ENCODE peak calls at places on chromosome 20, in four cellular contexts. D is GM12878, Z is K562, B is HepG2. A is an unnamed sample.
A peak's percentile ranks its signal among the peaks of the same experiment; 100 is the strongest.

GRCh38 chr20:19826179-19826914 is 68.3 kb downstream of the RIN2 start:
- DNase-seq in D (no peak), Z (no peak), B (no peak), A (no peak)

GRCh38 chr20:45359069-45359405 is 3.9 kb upstream of the SYS1 start:
- DNase-seq in D (no peak), Z (no peak), B (no peak), A (no peak)

GRCh38 chr20:56608376-56608775 is 20.7 kb upstream of the TFAP2C start:
- DNase-seq in D (no peak), Z (no peak), B (no peak), A (no peak)

GRCh38 chr20:25063981-25064380 is 6.0 kb upstream of the ACSS1 start:
- DNase-seq in D (no peak), Z (no peak), B (no peak), A (no peak)

GRCh38 chr20:10660661-10661060 is 13.1 kb downstream of the JAG1 start:
- DNase-seq in D (no peak), Z (no peak), B (no peak), A (no peak)

GRCh38 chr20:10848810-10849370 is 175.1 kb upstream of the JAG1 start:
- DNase-seq in D (peak; percentile 11), Z (no peak), B (peak; percentile 93), A (peak; percentile 9)

GRCh38 chr20:3156811-3157619 is 2.6 kb downstream of the FASTKD5 start:
- DNase-seq in D (peak; percentile 55), Z (no peak), B (no peak), A (no peak)

GRCh38 chr20:18879262-18879661 is 65.7 kb downstream of the SCP2D1 start:
- DNase-seq in D (no peak), Z (no peak), B (no peak), A (no peak)

GRCh38 chr20:10651227-10651990 is 22.4 kb downstream of the JAG1 start:
- DNase-seq in D (no peak), Z (no peak), B (no peak), A (no peak)

GRCh38 chr20:32474967-32475819 is 109.9 kb downstream of the NOL4L start:
- DNase-seq in D (no peak), Z (peak; percentile 98), B (peak; percentile 86), A (peak; percentile 65)

GRCh38 chr20:10059006-10059405 is 24.2 kb downstream of the ANKEF1 start:
- DNase-seq in D (no peak), Z (no peak), B (no peak), A (no peak)

GRCh38 chr20:58587467-58587866 is 63.6 kb upstream of the STX16 start:
- DNase-seq in D (no peak), Z (no peak), B (no peak), A (no peak)

GRCh38 chr20:53337419-53338101 is 256.1 kb downstream of the ZNF217 start:
- DNase-seq in D (no peak), Z (no peak), B (no peak), A (no peak)

DNA sequence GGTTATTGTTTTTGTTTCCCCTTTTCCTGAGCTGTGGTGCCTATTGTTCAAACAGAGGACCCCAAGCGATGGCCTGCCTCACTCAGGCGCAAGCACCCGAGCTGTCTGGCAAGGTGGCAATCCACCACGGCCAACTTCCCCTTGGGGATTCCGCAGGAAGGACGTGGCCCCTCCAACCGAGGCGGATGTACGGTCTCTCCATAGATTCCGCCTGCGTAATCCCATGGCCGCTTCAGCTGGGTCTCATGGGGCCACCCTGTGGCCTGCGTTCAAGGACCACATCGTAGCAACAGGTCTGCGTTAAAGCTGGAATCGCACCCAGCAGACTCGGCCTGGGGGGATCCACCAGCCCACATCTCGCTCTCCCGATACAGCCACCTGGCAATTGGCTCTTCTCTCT is 79.9 kb downstream of the CEBPB start:
- DNase-seq in D (no peak), Z (no peak), B (no peak), A (no peak)
- TF ChIP-seq CHD2 in D (no peak), Z (no peak), B (no peak), A (no peak)

GRCh38 chr20:17857639-17858449 is 110.8 kb downstream of the SNX5 start:
- DNase-seq in D (no peak), Z (no peak), B (no peak), A (no peak)
- TF ChIP-seq CEBPB in D (no peak), Z (no peak), B (no peak), A (no peak)

DNA sequence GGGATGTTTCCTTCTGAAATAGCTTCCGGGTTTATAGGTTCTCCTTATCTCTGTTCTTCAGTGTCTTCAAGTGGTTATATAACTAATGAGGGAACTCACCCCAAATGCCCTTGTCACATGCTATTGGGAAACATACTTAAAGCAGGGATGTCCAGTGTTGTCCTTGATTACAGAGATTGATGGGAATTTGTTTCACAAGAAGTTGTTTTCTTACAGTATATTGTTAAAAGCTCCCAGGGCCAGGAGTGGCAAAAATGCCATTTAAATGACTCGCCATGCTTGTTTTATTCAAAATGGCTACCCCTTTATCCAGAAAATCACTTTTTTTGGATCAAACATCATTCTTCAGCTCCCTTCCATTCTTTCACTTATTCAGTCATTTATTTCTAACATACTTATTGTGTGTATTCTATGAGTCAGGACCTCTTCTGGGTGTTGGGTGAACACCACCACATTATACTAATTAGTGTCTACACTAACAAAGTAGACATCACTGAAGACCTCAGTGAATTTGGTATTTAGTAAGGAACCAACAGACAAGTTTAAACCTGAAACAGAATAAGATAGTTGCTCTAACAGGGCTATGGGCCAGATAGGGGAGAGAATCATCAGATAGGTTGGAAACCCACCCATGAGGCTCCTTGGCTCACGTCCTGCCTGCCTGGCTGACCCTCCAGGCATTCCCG is 791.1 kb downstream of the MAFB start:
- DNase-seq in D (no peak), Z (no peak), B (no peak), A (no peak)
- H3K9ac ChIP-seq in D (no peak overlapping the region), Z (no peak overlapping the region), B (no peak overlapping the region), A (no peak overlapping the region)

GRCh38 chr20:23449400-23449799 is 3.3 kb downstream of the CST11 start:
- DNase-seq in D (no peak), Z (no peak), B (no peak), A (no peak)

GRCh38 chr20:23448167-23448566 is 4.5 kb downstream of the CST11 start:
- DNase-seq in D (no peak), Z (no peak), B (no peak), A (no peak)

GRCh38 chr20:23444859-23445258 is 5.4 kb downstream of the CSTL1 start:
- DNase-seq in D (no peak), Z (no peak), B (no peak), A (no peak)

GRCh38 chr20:23445596-23446217 is 6.2 kb downstream of the CSTL1 start:
- DNase-seq in D (no peak), Z (no peak), B (peak; percentile 55), A (no peak)

DNA sequence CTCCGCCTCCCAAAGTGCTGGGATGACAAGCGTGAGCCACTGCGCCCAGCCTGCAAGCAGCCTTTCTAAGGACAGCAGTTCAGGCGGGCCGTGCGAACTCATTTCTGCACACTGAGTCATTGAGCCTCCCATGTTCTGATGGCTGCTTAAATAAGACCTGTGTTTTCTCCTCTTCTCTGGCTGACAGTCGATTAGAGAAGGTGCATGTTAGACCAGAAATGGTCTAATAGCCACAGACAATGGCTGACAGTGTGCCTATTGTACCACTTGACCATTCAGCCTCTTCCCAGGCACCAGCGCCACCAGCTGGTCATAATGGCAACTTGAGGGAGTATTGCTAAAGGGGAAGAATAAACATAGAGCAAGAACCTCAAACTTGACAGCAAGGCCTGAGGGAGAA is 6.2 kb downstream of the CST11 start:
- DNase-seq in D (peak; percentile 11), Z (peak; percentile 43), B (peak; percentile 82), A (peak; percentile 88)
- TF ChIP-seq CHD2 in D (no peak), Z (no peak), B (no peak), A (no peak)

DNA sequence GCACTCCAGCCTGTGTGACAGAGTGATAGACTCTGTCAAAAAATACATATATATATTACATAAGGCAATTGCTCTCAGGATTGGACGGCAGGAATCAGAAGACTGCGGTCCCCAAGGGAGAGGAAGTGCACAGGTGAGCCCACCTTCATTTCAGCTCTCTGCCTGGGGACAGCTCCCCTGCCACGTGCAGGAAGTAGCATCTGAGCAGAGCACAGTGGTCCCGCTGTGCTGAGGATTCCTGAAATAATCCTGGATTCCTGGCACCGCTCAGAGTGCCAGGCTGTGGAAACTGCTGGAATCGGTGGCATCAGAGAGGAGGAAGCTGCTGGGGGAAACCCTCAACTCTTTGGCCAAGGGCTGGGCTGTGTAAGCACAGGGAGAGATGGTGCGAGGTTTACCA is 27.7 kb downstream of the NFATC2 start:
- DNase-seq in D (no peak), Z (no peak), B (no peak), A (no peak)
- TF ChIP-seq CEBPB in D (no peak), Z (no peak), B (no peak), A (no peak)

DNA sequence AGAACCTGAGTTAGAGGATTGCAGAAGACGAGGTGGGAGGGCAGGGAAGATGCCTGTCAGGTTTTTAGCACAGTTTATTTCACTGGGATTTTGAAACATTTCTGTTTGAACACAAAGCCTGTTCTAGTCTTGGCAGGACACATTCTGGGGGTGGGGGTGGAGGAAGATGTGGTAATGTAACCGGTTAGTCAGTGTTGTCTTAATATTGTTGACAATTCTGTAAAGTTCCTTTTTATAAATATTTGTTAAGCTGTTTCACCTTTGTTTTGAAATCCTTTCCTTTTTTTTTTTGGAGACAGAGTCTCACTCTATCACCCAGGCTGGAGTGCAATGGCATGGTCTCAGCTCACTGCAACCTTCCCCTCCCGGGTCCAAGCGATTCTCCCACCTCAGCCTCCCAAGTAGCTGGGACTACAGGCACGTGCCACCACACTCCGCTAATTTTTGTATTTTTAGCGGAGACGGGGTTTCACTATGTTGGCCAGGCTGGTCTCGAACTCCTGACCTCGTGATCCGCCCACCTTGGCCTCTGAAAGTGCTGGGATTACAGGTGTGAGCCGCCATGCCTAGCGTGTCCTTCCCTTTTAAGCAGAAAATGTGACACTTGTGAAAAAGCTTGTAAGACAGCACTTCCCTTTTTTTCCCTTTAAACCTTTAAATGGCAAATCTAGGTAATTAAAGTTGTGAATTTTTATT is 20.2 kb downstream of the SLC9A8 start:
- DNase-seq in D (no peak), Z (no peak), B (peak; percentile 70), A (no peak)
- H3K9ac ChIP-seq in D (no peak overlapping the region), Z (no peak overlapping the region), B (no peak overlapping the region), A (no peak overlapping the region)

GRCh38 chr20:906703-907102 is 9.4 kb downstream of the ANGPT4 start:
- DNase-seq in D (no peak), Z (no peak), B (no peak), A (no peak)
- TF ChIP-seq CHD2 in D (no peak), Z (no peak), B (no peak), A (no peak)

GRCh38 chr20:401682-402495 is 6.2 kb upstream of the RBCK1 start:
- DNase-seq in D (no peak), Z (no peak), B (peak; percentile 100), A (no peak)
- TF ChIP-seq CEBPB in D (no peak), Z (peak; percentile 87), B (peak; percentile 100), A (no peak)

GRCh38 chr20:51348866-51349265 is 193.7 kb downstream of the NFATC2 start:
- DNase-seq in D (no peak), Z (no peak), B (no peak), A (no peak)

GRCh38 chr20:51347871-51348270 is 194.6 kb downstream of the NFATC2 start:
- DNase-seq in D (no peak), Z (no peak), B (no peak), A (no peak)

GRCh38 chr20:51352790-51353189 is 189.7 kb downstream of the NFATC2 start:
- DNase-seq in D (no peak), Z (no peak), B (no peak), A (no peak)

GRCh38 chr20:51354191-51354768 is 188.2 kb downstream of the NFATC2 start:
- DNase-seq in D (no peak), Z (no peak), B (no peak), A (no peak)

GRCh38 chr20:51350941-51351631 is 191.4 kb downstream of the NFATC2 start:
- DNase-seq in D (no peak), Z (no peak), B (no peak), A (no peak)
- H3K9ac ChIP-seq in D (no peak overlapping the region), Z (no peak overlapping the region), B (no peak overlapping the region), A (no peak overlapping the region)

A was measured in H1.